ENCODE peak calls at places on chromosomes 4 and X, in five cellular contexts. P is dorsolateral prefrontal cortex, F is fibroblast of the aortic adventitia, I is cardiac muscle cell, Y is omental fat pad. K is an unnamed sample.

GRCh38 chr4:76301068-76301774 is 5.3 kb upstream of the STBD1 start:
- DNase-seq in P (no peak), Y (no peak), I (peak), F (peak), K (no peak)

GRCh38 chrX:78652971-78653822 is 5.9 kb downstream of the RTL3 start:
- DNase-seq in F (peak), Y (no peak), I (peak), P (no peak), K (no peak)

GRCh38 chr4:89753601-89754066 is 83.3 kb downstream of the SNCA start:
- DNase-seq in Y (no peak), F (peak), I (peak), P (no peak), K (no peak)

GRCh38 chr4:165537028-165537648 is 158.3 kb downstream of the CPE start:
- DNase-seq in P (peak), Y (no peak), I (peak), F (peak), K (no peak)

GRCh38 chr4:76984127-76984526 is 34.6 kb downstream of the SEPTIN11 start:
- DNase-seq in P (no peak), F (peak), I (peak), Y (no peak), K (no peak)

GRCh38 chrX:43349363-43349762 is 306.7 kb upstream of the MAOA start:
- DNase-seq in Y (no peak), I (peak), P (no peak), F (peak), K (peak)

GRCh38 chr4:4866124-4866832 is 6.8 kb downstream of the MSX1 start:
- DNase-seq in Y (no peak), I (peak), F (no peak), P (no peak), K (peak)

GRCh38 chr4:3083732-3084131 is 9.3 kb downstream of the HTT start:
- DNase-seq in P (no peak), I (no peak), F (no peak), Y (no peak), K (no peak)

GRCh38 chr4:72974694-72975487 is 94.6 kb downstream of the COX18 start:
- DNase-seq in P (no peak), I (peak), F (peak), Y (no peak), K (no peak)

GRCh38 chrX:373641-374471 is 12.9 kb downstream of the PPP2R3B start:
- DNase-seq in F (no peak), I (peak), P (no peak), Y (no peak), K (peak)

GRCh38 chrX:140525448-140525847 is 20.6 kb upstream of the SOX3 start:
- DNase-seq in F (no peak), Y (no peak), I (peak), P (no peak), K (no peak)

GRCh38 chrX:856901-857300 is 226.3 kb downstream of the SHOX start:
- DNase-seq in F (no peak), I (no peak), P (no peak), Y (no peak), K (no peak)

GRCh38 chr4:122827258-122827887 is 742 bp downstream of the FGF2 start:
- DNase-seq in Y (no peak), F (peak), P (no peak), I (peak), K (peak)

GRCh38 chr4:83010522-83011318 is at the start of gene LIN54:
- DNase-seq in Y (peak), I (peak), F (peak), P (peak), K (peak)

GRCh38 chrX:2820131-2820771 is 8.5 kb upstream of the GYG2 start:
- DNase-seq in Y (no peak), P (no peak), F (peak), I (no peak), K (no peak)

DNA sequence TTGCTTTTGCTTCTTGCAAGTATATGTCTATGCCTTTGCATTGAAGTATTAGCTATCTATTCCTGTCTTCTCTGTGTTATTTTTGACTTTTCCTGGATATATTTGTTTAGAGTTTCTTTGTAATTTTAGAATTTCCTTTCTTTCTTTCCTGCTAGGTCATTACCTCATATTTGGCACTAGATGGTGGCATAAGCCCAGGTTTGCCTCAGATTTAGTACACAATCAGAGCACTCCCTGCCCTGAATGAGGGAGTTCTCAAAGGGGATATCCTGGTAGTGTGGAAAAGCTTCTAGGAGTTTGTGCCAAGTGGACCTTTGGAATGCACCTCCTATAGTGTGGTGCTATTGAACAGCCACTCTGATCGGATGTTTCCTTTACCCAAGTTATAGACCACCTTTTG is 181.6 kb downstream of the UGT8 start:
- DNase-seq in I (peak), P (no peak), F (no peak), Y (no peak), K (no peak)
- TF ChIP-seq CTCF in I (peak), P (peak), F (no peak), Y (no peak), K (peak)

GRCh38 chr4:8168232-8168631 is 9.6 kb upstream of the ABLIM2 start:
- DNase-seq in Y (no peak), P (no peak), F (no peak), I (no peak), K (no peak)
- TF ChIP-seq CTCF in Y (no peak), P (no peak), F (peak), I (peak), K (peak)

GRCh38 chr4:63221477-63221876 is 1187.8 kb downstream of the TECRL start:
- DNase-seq in Y (no peak), I (no peak), F (no peak), P (no peak), K (no peak)
- TF ChIP-seq CTCF in Y (no peak), I (no peak), F (no peak), P (no peak), K (no peak)

GRCh38 chr4:176793060-176793605 is 411 bp upstream of the VEGFC start:
- DNase-seq in I (no peak), P (no peak), F (no peak), Y (no peak), K (no peak)
- TF ChIP-seq CTCF in I (no peak), P (no peak), F (no peak), Y (no peak), K (no peak)

K was measured in glutamatergic neuron.